ENCODE peak calls at places on chromosomes 11 and 22, in four cellular contexts. O is lower leg skin, L is heart right ventricle, Q is cardiac fibroblast. I is an unnamed sample.

GRCh38 chr11:106594751-106595351 is 423.4 kb downstream of the GUCY1A2 start:
- DNase-seq in L (no peak), O (no peak), Q (no peak), I (no peak)

GRCh38 chr11:64817476-64817875 is 7.1 kb upstream of the MEN1 start:
- DNase-seq in Q (no peak), O (no peak), L (no peak), I (no peak)

GRCh38 chr22:43481528-43482309 is 69.9 kb downstream of the MPPED1 start:
- DNase-seq in L (no peak), O (no peak), Q (no peak), I (no peak)

GRCh38 chr11:11843233-11843632 is 1.5 kb downstream of the USP47 start:
- DNase-seq in O (no peak), L (no peak), Q (peak), I (peak)

GRCh38 chr22:48796295-48797015 is 1031.2 kb downstream of the BRD1 start:
- DNase-seq in L (no peak), Q (no peak), O (no peak), I (no peak)

GRCh38 chr22:23236026-23236425 is 55.7 kb downstream of the BCR start:
- DNase-seq in O (no peak), L (no peak), Q (no peak), I (no peak)

GRCh38 chr11:120652705-120653335 is 141.3 kb downstream of the GRIK4 start:
- DNase-seq in Q (peak), L (no peak), O (no peak), I (no peak)

GRCh38 chr11:117613521-117613920 is 183.5 kb downstream of the DSCAML1 start:
- DNase-seq in Q (no peak), L (no peak), O (no peak), I (no peak)

GRCh38 chr11:469684-470667 is 19.9 kb downstream of the PTDSS2 start:
- DNase-seq in L (peak), O (peak), Q (peak), I (peak)

GRCh38 chr11:63917685-63918523 is 940 bp upstream of the RCOR2 start:
- DNase-seq in L (peak), O (no peak), Q (peak), I (no peak)

GRCh38 chr22:37208401-37209139 is 3.7 kb downstream of the SSTR3 start:
- DNase-seq in O (no peak), Q (no peak), L (no peak), I (no peak)

GRCh38 chr11:130278745-130279144 is 36.0 kb downstream of the ZBTB44 start:
- DNase-seq in Q (peak), L (no peak), O (no peak), I (no peak)

GRCh38 chr11:70005107-70005818 is 72.9 kb upstream of the ANO1 start:
- DNase-seq in O (no peak), L (no peak), Q (peak), I (peak)

GRCh38 chr22:37230673-37231405 is 13.2 kb downstream of the RAC2 start:
- DNase-seq in L (no peak), O (no peak), Q (no peak), I (peak)

GRCh38 chr22:22710719-22711531 is 66.5 kb downstream of the GGTLC2 start:
- DNase-seq in L (peak), Q (peak), O (peak), I (no peak)

GRCh38 chr11:68878022-68878421 is 25.6 kb downstream of the MRPL21 start:
- DNase-seq in O (no peak), L (no peak), Q (no peak), I (no peak)

GRCh38 chr11:49995559-49995958 is 13.2 kb upstream of the OR4C12 start:
- DNase-seq in O (no peak), L (peak), Q (peak), I (peak)

GRCh38 chr11:62062223-62062861 is 61.5 kb upstream of the INCENP start:
- DNase-seq in O (no peak), Q (no peak), L (no peak), I (no peak)

GRCh38 chr11:27420722-27421572 is 51.6 kb downstream of the LGR4 start:
- DNase-seq in L (no peak), O (no peak), Q (no peak), I (no peak)

GRCh38 chr11:30488304-30488998 is 97.7 kb downstream of the MPPED2 start:
- DNase-seq in O (no peak), L (no peak), Q (peak), I (no peak)

GRCh38 chr11:75301131-75301530 is 50.3 kb downstream of the ARRB1 start:
- DNase-seq in Q (no peak), O (no peak), L (no peak), I (no peak)

GRCh38 chr11:126102436-126102894 is 39.8 kb upstream of the CDON start:
- DNase-seq in O (no peak), L (peak), Q (peak), I (no peak)

GRCh38 chr11:114848027-114848426 is 169.7 kb downstream of the NXPE2 start:
- DNase-seq in O (no peak), Q (no peak), L (no peak), I (no peak)

GRCh38 chr11:114847599-114847998 is 169.3 kb downstream of the NXPE2 start:
- DNase-seq in L (no peak), O (no peak), Q (no peak), I (no peak)

GRCh38 chr11:114846040-114846791 is 167.9 kb downstream of the NXPE2 start:
- DNase-seq in Q (no peak), O (no peak), L (peak), I (no peak)
- TF ChIP-seq CTCF in Q (no peak), O (no peak), L (peak), I (no peak)

DNA sequence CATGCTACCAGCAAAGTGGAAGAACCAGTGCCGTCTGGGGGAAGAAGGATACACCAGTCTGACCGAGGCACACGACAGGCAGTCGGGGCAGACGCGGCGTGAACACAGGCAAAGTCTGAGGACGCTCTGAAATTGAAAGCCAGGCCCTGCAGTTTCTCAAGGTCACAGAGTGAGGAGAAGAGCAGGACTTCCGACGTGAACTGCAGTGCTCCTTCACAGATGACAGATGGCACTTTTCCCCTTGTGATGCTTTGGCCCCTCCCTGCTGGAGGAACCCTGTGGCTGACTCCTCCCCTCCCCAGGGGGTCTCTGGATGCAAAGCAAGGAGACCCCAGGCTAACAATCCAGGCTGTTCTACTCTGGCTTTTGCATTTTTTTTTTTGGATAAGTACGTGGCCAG is 19.6 kb upstream of the JAM3 start:
- DNase-seq in L (no peak), O (no peak), Q (no peak), I (no peak)
- TF ChIP-seq CTCF in L (no peak), O (no peak), Q (no peak), I (no peak)

GRCh38 chr11:36469063-36469462 is 41.0 kb downstream of the TRAF6 start:
- DNase-seq in Q (no peak), O (no peak), L (no peak), I (peak)
- TF ChIP-seq CTCF in Q (peak), O (no peak), L (no peak), I (peak)

DNA sequence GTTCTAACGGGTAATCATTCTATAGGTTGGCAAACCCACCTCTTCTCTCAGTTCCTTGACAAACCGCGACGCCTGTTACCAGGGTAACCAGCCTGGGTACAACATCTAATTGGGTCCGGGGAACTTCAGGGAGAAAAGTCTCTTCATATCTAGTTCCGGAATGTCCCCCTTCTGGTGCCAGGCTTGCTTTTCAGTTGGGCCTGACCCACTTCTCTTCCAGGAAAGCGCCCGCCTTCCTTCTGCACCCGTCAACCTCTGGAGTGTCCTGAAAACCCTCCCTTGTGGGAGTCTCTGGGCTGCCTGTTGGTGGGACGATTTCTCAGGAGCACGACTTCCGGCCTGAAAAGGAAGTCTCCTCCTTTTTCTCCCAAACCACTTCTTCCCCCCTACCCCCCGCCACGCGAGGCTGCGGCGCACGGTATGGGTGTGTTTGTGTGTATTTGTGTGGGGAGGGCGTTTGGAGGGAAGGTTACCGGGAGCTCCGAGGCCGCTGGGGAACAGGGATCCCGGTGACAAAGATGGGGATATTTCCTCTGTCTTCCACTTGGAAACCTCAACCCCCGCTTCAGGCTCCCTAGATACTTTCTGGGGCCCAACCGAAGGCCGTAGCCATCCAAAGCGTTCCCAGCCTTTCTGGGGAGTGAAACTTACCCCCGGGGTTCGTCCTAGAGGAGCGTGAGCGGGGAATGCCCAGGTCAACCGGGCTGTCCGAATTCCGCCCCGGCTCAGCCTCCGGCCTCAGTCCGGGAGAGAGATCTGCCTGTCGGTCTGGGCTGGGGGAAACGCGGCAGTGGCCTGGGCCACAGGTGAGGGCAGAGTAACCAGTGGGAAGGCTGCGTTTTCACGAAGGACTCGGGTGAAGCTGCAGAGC is at the start of the genes NKAPD1 and PIH1D2:
- DNase-seq in Q (peak), O (peak), L (peak), I (peak)
- TF ChIP-seq CTCF in Q (peak), O (no peak), L (peak), I (no peak)

GRCh38 chr11:122756417-122756816 is 81.9 kb upstream of the CRTAM start:
- DNase-seq in O (peak), L (peak), Q (no peak), I (no peak)
- TF ChIP-seq CTCF in O (no peak), L (peak), Q (peak), I (peak)

GRCh38 chr11:72352859-72353551 is 81.3 kb downstream of the CLPB start:
- DNase-seq in O (no peak), L (peak), Q (peak), I (peak)
- TF ChIP-seq CTCF in O (no peak), L (peak), Q (peak), I (peak)

GRCh38 chr22:24503137-24503850 is 8.2 kb downstream of the UPB1 start:
- DNase-seq in Q (peak), O (no peak), L (peak), I (peak)
- TF ChIP-seq CTCF in Q (peak), O (no peak), L (peak), I (peak)

DNA sequence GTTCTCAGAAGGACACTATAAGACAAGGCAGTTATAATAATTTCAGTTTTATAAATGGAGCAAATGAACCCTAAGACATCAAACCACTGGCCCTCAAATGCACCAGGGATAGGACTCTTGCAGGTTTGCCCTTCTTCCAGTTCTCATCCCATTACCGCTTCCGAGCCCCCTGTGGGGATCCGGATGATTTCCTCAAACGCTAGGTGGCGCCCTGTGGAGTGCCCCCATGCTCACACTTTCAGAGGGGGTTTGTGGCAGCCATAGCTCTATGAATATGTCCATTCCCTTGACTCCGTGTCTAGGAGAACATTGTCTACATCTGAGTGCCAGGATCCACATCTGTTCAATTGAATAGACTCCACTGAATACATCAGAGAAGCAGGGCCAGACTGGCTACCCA is 816.3 kb downstream of the NTM start:
- DNase-seq in Q (no peak), O (no peak), L (no peak), I (no peak)
- TF ChIP-seq CTCF in Q (peak), O (no peak), L (peak), I (peak)

I was measured in HFFc6.